ENCODE peak calls at places on chromosome 16, in four cellular contexts. Q is H1, U is K562, C is NT2/D1. S is an unnamed sample. For H3K9me3, the result is how much of the 10 kb centered on the place peaks cover.

GRCh38 chr16:17416461-17417221 is 54.1 kb downstream of the XYLT1 start:
- DNase-seq in Q (no peak), U (no peak), C (no peak), S (no peak)

GRCh38 chr16:48596326-48596725 is 13.7 kb downstream of the N4BP1 start:
- DNase-seq in Q (no peak), U (no peak), C (no peak), S (no peak)

GRCh38 chr16:86865866-86866675 is 287.7 kb downstream of the FOXL1 start:
- DNase-seq in Q (no peak), U (no peak), C (no peak), S (no peak)

GRCh38 chr16:30697264-30698138 is 1.5 kb upstream of the SRCAP start:
- DNase-seq in Q (peak), U (peak), C (no peak), S (no peak)

GRCh38 chr16:46768809-46769208 is 20.7 kb upstream of the MYLK3 start:
- DNase-seq in Q (no peak), U (no peak), C (no peak), S (no peak)

GRCh38 chr16:84518804-84519341 is 14.4 kb upstream of the MEAK7 start:
- DNase-seq in Q (no peak), U (no peak), C (no peak), S (no peak)

GRCh38 chr16:86772231-86772510 is 193.8 kb downstream of the FOXL1 start:
- DNase-seq in Q (no peak), U (no peak), C (no peak), S (no peak)

GRCh38 chr16:21599994-21600773 is 807 bp downstream of the METTL9 start:
- DNase-seq in Q (no peak), U (peak), C (no peak), S (no peak)

GRCh38 chr16:64375386-64375980 is 746.4 kb downstream of the CDH11 start:
- DNase-seq in Q (no peak), U (no peak), C (no peak), S (no peak)

GRCh38 chr16:12078405-12079245 is 102.1 kb downstream of the SNX29 start:
- DNase-seq in Q (no peak), U (no peak), C (no peak), S (no peak)

DNA sequence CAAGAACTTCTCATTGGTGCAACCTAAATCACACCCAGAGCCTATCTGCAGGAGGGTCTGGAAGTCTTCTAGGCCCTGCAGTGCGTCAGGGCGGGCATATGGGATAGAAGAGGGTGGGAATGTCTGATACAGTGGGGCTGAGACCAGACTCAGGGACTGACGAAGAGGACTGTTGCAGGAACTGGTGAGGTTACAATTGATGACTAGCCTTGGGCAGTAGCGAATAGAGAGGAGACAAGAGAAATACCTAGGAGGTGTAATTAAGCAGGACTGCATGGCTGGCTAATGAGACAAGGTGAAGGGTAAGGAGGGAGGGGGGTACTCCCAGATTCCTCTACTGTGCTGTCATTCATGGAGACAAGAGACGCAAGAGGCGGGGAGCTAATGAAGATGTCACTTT is 91.3 kb downstream of the WWP2 start:
- DNase-seq in Q (no peak), U (no peak), C (no peak), S (no peak)
- TF ChIP-seq YY1 in Q (no peak), U (no peak), C (no peak), S (no peak)

DNA sequence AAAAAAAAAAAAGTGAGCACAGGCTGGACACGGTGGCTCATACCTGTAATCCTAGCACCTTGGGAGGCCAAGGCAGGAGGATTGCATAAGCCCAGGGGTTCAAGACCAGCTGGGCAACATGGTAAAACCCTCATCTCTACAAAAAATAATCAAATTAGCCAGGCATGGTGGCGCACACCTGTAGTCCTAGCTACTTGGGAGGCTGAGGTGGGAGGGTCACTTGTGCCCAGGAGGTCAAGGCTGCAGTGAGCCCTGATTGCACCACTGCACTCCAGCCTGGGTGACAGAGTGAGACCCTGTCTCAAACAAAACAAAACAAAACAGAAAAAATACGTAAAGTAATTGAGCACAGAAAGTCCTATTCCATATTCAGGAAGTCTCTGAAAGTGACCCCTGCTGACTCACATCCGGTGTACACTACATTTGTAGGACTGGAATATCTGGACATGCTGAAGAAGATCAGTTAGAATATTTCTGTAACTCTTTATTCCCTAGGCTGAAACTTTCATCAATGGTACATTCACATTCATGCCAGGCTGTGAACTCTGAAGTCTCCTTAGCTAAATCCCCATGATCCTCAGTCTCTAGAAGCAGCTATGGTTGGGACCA is 66.0 kb upstream of the HAS3 start:
- DNase-seq in Q (no peak), U (no peak), C (no peak), S (no peak)
- TF ChIP-seq ZNF274 in Q (no peak), U (no peak), C (no peak), S (no peak)

GRCh38 chr16:75460441-75460840 is 4.0 kb downstream of the TMEM170A start:
- DNase-seq in Q (no peak), U (no peak), C (no peak), S (no peak)
- H3K9me3 ChIP-seq in Q (under half), U (under half), C (under half), S (under half)

GRCh38 chr16:714079-714478 is 839 bp upstream of the METRN start:
- DNase-seq in Q (no peak), U (no peak), C (no peak), S (no peak)

GRCh38 chr16:714558-715447 is at the start of gene METRN:
- DNase-seq in Q (no peak), U (peak), C (peak), S (no peak)

GRCh38 chr16:716768-717325 is 1.9 kb downstream of the METRN start:
- DNase-seq in Q (no peak), U (no peak), C (no peak), S (no peak)

GRCh38 chr16:716250-716607 is 1.3 kb downstream of the METRN start:
- DNase-seq in Q (no peak), U (peak), C (no peak), S (no peak)

GRCh38 chr16:715448-716249 is 731 bp downstream of the METRN start:
- DNase-seq in Q (no peak), U (peak), C (no peak), S (no peak)
- TF ChIP-seq YY1 in Q (no peak), U (peak), C (no peak), S (no peak)

GRCh38 chr16:67017451-67017750 is 11.5 kb upstream of the CBFB start:
- DNase-seq in Q (no peak), U (no peak), C (no peak), S (no peak)
- TF ChIP-seq ZNF274 in Q (no peak), U (no peak), C (no peak), S (no peak)

DNA sequence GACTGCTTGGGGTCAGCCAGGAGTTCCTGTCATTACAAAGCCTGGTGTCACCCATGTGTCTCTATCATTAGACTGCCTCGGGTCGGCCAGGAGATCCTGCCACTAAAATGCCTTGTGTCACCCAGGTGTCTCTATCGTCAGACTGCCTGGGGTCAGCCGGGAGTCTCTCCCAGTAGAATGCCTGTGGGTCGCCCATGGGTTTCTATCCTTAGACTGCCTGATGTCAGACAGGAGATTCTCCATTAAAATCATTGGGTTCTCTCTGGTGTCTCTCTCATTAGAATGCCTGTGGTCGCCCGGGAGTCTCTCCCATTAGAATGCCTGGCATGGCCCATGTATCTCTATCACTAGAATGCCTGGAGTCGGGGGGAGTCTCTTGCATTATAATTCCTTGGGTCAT is 2231.0 kb downstream of the TP53TG3F start:
- DNase-seq in Q (no peak), U (no peak), C (no peak), S (no peak)
- H3K9me3 ChIP-seq in Q (half or more), U (under half), C (under half), S (under half)

DNA sequence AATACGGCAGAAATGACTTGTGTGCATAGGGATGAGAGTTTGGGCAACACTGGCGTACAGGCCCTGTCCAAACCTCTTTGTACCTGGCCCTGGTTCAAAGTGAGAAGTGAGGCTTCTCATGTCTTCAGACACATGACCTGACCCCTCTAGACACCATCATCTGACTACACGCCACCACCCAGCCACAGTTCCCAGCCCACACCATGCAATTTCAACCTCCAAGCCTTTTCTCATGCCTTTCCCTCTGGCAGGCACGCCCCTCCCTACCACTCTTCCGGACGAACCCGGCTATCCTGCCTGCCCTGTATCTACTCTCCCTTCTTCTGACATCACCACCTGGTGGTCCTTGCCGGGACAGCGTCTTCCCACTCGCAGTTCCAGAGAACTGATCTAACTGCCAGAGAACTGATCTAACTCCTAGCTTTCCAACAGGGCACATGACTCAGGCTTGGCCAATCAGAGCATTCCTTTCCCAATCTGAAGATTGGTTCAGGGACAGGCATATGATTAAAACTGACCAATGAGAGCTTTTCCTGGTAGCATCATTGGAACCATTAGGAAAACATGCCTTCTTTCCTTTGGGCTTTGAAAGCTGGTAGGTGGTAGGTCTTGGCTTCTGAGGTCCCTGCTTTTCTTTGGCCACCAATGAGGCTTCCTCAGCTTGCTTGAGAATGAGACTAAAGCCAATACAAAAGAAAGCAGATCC is 27.0 kb upstream of the IL21R start:
- DNase-seq in Q (peak), U (peak), C (peak), S (peak)
- TF ChIP-seq YY1 in Q (no peak), U (no peak), C (no peak), S (no peak)

GRCh38 chr16:2060346-2060745 is 12.6 kb downstream of the TSC2 start:
- DNase-seq in Q (no peak), U (no peak), C (no peak), S (no peak)
- TF ChIP-seq ZNF274 in Q (no peak), U (no peak), C (no peak), S (no peak)

GRCh38 chr16:35447010-35447558 is 1987.7 kb downstream of the TP53TG3F start:
- DNase-seq in Q (no peak), U (no peak), C (no peak), S (no peak)
- H3K9me3 ChIP-seq in Q (half or more), U (under half), C (half or more), S (under half)

GRCh38 chr16:24853169-24853824 is 7.5 kb downstream of the SLC5A11 start:
- DNase-seq in Q (no peak), U (no peak), C (no peak), S (no peak)
- TF ChIP-seq YY1 in Q (no peak), U (no peak), C (no peak), S (no peak)